ENCODE peak calls at places on chromosomes 12 and 14, in six cellular contexts. H is NT2/D1; L is fibroblast of the aortic adventitia; F is NCI-H526; E is heart right ventricle; K is CD4-positive, alpha-beta T cell. C is an unnamed sample.

GRCh38 chr14:50797250-50798047 is 33.5 kb downstream of the NIN start:
- DNase-seq in L (no peak), E (no peak), K (no peak), H (no peak), F (no peak), C (no peak)

GRCh38 chr14:95519699-95520098 is 3.2 kb upstream of the SYNE3 start:
- DNase-seq in F (no peak), K (peak; percentile 58), L (peak; percentile 92), E (peak; percentile 73), H (no peak), C (peak; percentile 73)

GRCh38 chr14:20515846-20516245 is 10.5 kb downstream of the RNASE10 start:
- DNase-seq in L (no peak), H (no peak), K (no peak), F (no peak), E (no peak), C (no peak)

GRCh38 chr12:112160611-112161010 is 35.3 kb downstream of the TRAFD1 start:
- DNase-seq in H (no peak), E (no peak), K (no peak), F (no peak), L (no peak), C (no peak)

GRCh38 chr12:3809357-3810015 is 56.6 kb upstream of the CRACR2A start:
- DNase-seq in E (no peak), L (no peak), H (no peak), K (no peak), F (no peak), C (no peak)

GRCh38 chr14:66425402-66425801 is 60.8 kb upstream of the CCDC196 start:
- DNase-seq in E (peak; percentile 8), H (no peak), F (no peak), L (no peak), K (no peak), C (no peak)

GRCh38 chr12:12943589-12944260 is 8.2 kb downstream of the GPRC5D start:
- DNase-seq in H (no peak), E (no peak), F (no peak), K (no peak), L (peak; percentile 72), C (no peak)

GRCh38 chr14:90508536-90509254 is 111.9 kb downstream of the CALM1 start:
- DNase-seq in E (no peak), L (no peak), K (no peak), H (no peak), F (peak; percentile 73), C (peak; percentile 50)

GRCh38 chr12:49777800-49778748 is 36.7 kb downstream of the TMBIM6 start:
- DNase-seq in K (peak; percentile 68), H (peak; percentile 49), L (peak; percentile 34), F (peak; percentile 67), E (no peak), C (peak; percentile 70)

GRCh38 chr12:104599985-104600712 is 143.4 kb downstream of the CHST11 start:
- DNase-seq in K (no peak), E (no peak), L (no peak), H (no peak), F (no peak), C (no peak)

GRCh38 chr14:94129758-94130414 is 482 bp upstream of the IFI27L2 start:
- DNase-seq in L (peak; percentile 65), E (peak; percentile 67), K (no peak), F (peak; percentile 72), H (no peak), C (no peak)

GRCh38 chr12:94245984-94246383 is 97.6 kb downstream of the PLXNC1 start:
- DNase-seq in H (no peak), E (no peak), L (no peak), F (no peak), K (no peak), C (no peak)

GRCh38 chr12:76441016-76441415 is 92.8 kb upstream of the BBS10 start:
- DNase-seq in L (no peak), H (no peak), F (no peak), K (no peak), E (no peak), C (no peak)

GRCh38 chr14:31572955-31573354 is 11.8 kb downstream of the NUBPL start:
- DNase-seq in E (no peak), L (no peak), K (no peak), F (no peak), H (no peak), C (no peak)

GRCh38 chr12:45981075-45981837 is 9.1 kb downstream of the SCAF11 start:
- DNase-seq in L (no peak), H (no peak), E (no peak), F (no peak), K (no peak), C (no peak)

GRCh38 chr12:52582971-52583456 is 9.4 kb upstream of the KRT74 start:
- DNase-seq in E (peak; percentile 58), H (peak; percentile 65), L (peak; percentile 67), F (peak; percentile 90), K (peak; percentile 48), C (peak; percentile 52)

GRCh38 chr14:101687756-101688546 is 73.6 kb upstream of the PPP2R5C start:
- DNase-seq in L (no peak), F (no peak), E (no peak), K (no peak), H (no peak), C (no peak)

GRCh38 chr14:63952933-63953437 is 100.2 kb downstream of the SYNE2 start:
- DNase-seq in E (no peak), L (peak; percentile 84), H (no peak), F (no peak), K (no peak), C (no peak)

GRCh38 chr14:66662374-66662773 is 154.4 kb downstream of the GPHN start:
- DNase-seq in E (no peak), K (no peak), L (peak; percentile 33), F (peak; percentile 18), H (no peak), C (no peak)

GRCh38 chr14:70658899-70659298 is 17.2 kb downstream of the TTC9 start:
- DNase-seq in K (no peak), E (no peak), L (no peak), H (no peak), F (no peak), C (no peak)

GRCh38 chr14:94115631-94116030 is 5.1 kb downstream of the IFI27 start:
- DNase-seq in H (no peak), F (no peak), L (no peak), K (no peak), E (no peak), C (no peak)

GRCh38 chr14:56797569-56798446 is 12.5 kb downstream of the OTX2 start:
- DNase-seq in K (no peak), H (no peak), F (no peak), E (no peak), L (no peak), C (no peak)

GRCh38 chr14:77206261-77206824 is 24.7 kb downstream of the TMEM63C start:
- DNase-seq in K (no peak), F (no peak), H (no peak), E (no peak), L (no peak), C (no peak)

GRCh38 chr12:3061129-3061857 is 15.9 kb upstream of the TSPAN9 start:
- DNase-seq in H (no peak), L (peak; percentile 81), F (no peak), K (no peak), E (no peak), C (no peak)

GRCh38 chr14:96754845-96755184 is 42.4 kb upstream of the VRK1 start:
- DNase-seq in F (peak; percentile 11), K (no peak), L (no peak), E (no peak), H (peak; percentile 22), C (no peak)

GRCh38 chr12:64893961-64894360 is 69.5 kb downstream of the TBC1D30 start:
- DNase-seq in H (no peak), L (peak; percentile 43), K (no peak), E (no peak), F (no peak), C (no peak)

GRCh38 chr14:42490536-42490935 is 883.9 kb downstream of the LRFN5 start:
- DNase-seq in H (no peak), L (peak; percentile 4), E (no peak), K (no peak), F (no peak), C (no peak)

GRCh38 chr12:3446235-3446634 is 44.8 kb upstream of the PRMT8 start:
- DNase-seq in L (no peak), F (no peak), H (no peak), K (no peak), E (no peak), C (no peak)